ENCODE peak calls at places on chromosome 21, in six cellular contexts. Z, S, E, J, W and P are unnamed samples.
A peak's percentile ranks its signal among the peaks of the same experiment; 100 is the strongest.

GRCh38 chr21:42578761-42579415 is 65.2 kb downstream of the SLC37A1 start:
- DNase-seq in W (no peak), E (no peak), Z (no peak), S (no peak), J (no peak), P (no peak)

GRCh38 chr21:39385299-39386145 is 36.6 kb upstream of the HMGN1 start:
- DNase-seq in S (peak; percentile 77), E (no peak), W (peak; percentile 95), Z (no peak), J (no peak), P (peak; percentile 92)

GRCh38 chr21:17777321-17777720 is 41.8 kb downstream of the C21orf91 start:
- DNase-seq in Z (no peak), W (no peak), J (no peak), E (no peak), S (peak; percentile 21), P (no peak)

GRCh38 chr21:38740131-38740530 is 65.6 kb upstream of the ETS2 start:
- DNase-seq in J (no peak), W (no peak), Z (no peak), E (no peak), S (no peak), P (no peak)

GRCh38 chr21:42032968-42033367 is 22.8 kb upstream of the ZBTB21 start:
- DNase-seq in S (no peak), W (no peak), J (no peak), Z (no peak), E (no peak), P (no peak)

GRCh38 chr21:32562915-32563314 is 22.4 kb downstream of the TCP10L start:
- DNase-seq in Z (no peak), S (peak; percentile 10), J (no peak), W (no peak), E (no peak), P (no peak)

GRCh38 chr21:25908495-25908894 is 173.7 kb downstream of the GABPA start:
- DNase-seq in J (no peak), W (no peak), E (no peak), S (no peak), Z (no peak), P (no peak)

GRCh38 chr21:17159697-17160096 is 353.1 kb upstream of the CXADR start:
- DNase-seq in J (no peak), S (no peak), W (no peak), E (no peak), Z (no peak), P (no peak)

GRCh38 chr21:29175408-29176147 is 45.1 kb downstream of the MAP3K7CL start:
- DNase-seq in J (no peak), Z (no peak), W (peak; percentile 77), E (no peak), S (peak; percentile 98), P (no peak)

GRCh38 chr21:39087976-39088370 is 95.3 kb downstream of the PSMG1 start:
- DNase-seq in S (no peak), Z (no peak), E (no peak), W (no peak), J (no peak), P (no peak)

GRCh38 chr21:46585191-46585953 is 19.5 kb downstream of the S100B start:
- DNase-seq in S (no peak), E (no peak), W (no peak), Z (no peak), J (no peak), P (no peak)

GRCh38 chr21:23534833-23535232 is 2072.4 kb downstream of the MRPL39 start:
- DNase-seq in E (no peak), S (no peak), J (no peak), Z (no peak), W (no peak), P (no peak)

GRCh38 chr21:15774590-15774989 is 44.8 kb downstream of the USP25 start:
- DNase-seq in J (no peak), Z (no peak), W (no peak), E (no peak), S (no peak), P (no peak)

GRCh38 chr21:30354308-30355005 is 6.1 kb upstream of the KRTAP23-1 start:
- DNase-seq in J (no peak), S (no peak), W (no peak), E (no peak), Z (no peak), P (no peak)

GRCh38 chr21:18725653-18726052 is 322.1 kb upstream of the TMPRSS15 start:
- DNase-seq in Z (no peak), E (peak; percentile 66), J (peak; percentile 9), S (no peak), W (no peak), P (no peak)

GRCh38 chr21:21175798-21176334 is 177.7 kb downstream of the NCAM2 start:
- DNase-seq in J (no peak), S (no peak), W (no peak), E (no peak), Z (no peak), P (no peak)

GRCh38 chr21:38346286-38346685 is 89.5 kb downstream of the KCNJ15 start:
- DNase-seq in E (no peak), W (no peak), Z (no peak), S (no peak), J (no peak), P (no peak)

GRCh38 chr21:29610960-29611359 is 312.2 kb downstream of the BACH1 start:
- DNase-seq in E (no peak), W (no peak), J (no peak), S (no peak), Z (no peak), P (no peak)

GRCh38 chr21:27171704-27172103 is 204.8 kb upstream of the ADAMTS5 start:
- DNase-seq in S (no peak), E (no peak), J (no peak), W (no peak), Z (no peak), P (no peak)

GRCh38 chr21:32377506-32377905 is 15.3 kb downstream of the URB1 start:
- DNase-seq in S (no peak), J (no peak), E (no peak), W (no peak), Z (no peak), P (no peak)

GRCh38 chr21:43803558-43804300 is 14.4 kb downstream of the RRP1 start:
- DNase-seq in E (no peak), S (no peak), J (no peak), Z (no peak), W (no peak), P (no peak)

GRCh38 chr21:43806017-43806710 is 16.8 kb downstream of the RRP1 start:
- DNase-seq in W (no peak), Z (no peak), E (no peak), J (no peak), S (no peak), P (no peak)

GRCh38 chr21:43802713-43803313 is 13.4 kb downstream of the RRP1 start:
- DNase-seq in W (no peak), E (no peak), S (no peak), Z (no peak), J (no peak), P (no peak)

GRCh38 chr21:43808367-43808766 is 19.0 kb downstream of the RRP1 start:
- DNase-seq in Z (no peak), J (no peak), E (no peak), W (no peak), S (no peak), P (no peak)

GRCh38 chr21:43805275-43805800 is 16.0 kb downstream of the RRP1 start:
- DNase-seq in E (no peak), Z (no peak), W (no peak), S (no peak), J (no peak), P (no peak)
- TF ChIP-seq JUN in E (no peak), Z (no peak), W (no peak), S (no peak), J (no peak), P (no peak)

GRCh38 chr21:19913995-19914394 is 1084.2 kb upstream of the NCAM2 start:
- DNase-seq in W (no peak), J (no peak), E (no peak), Z (no peak), S (no peak), P (no peak)
- TF ChIP-seq JUN in W (no peak), J (no peak), E (no peak), Z (no peak), S (no peak), P (no peak)

DNA sequence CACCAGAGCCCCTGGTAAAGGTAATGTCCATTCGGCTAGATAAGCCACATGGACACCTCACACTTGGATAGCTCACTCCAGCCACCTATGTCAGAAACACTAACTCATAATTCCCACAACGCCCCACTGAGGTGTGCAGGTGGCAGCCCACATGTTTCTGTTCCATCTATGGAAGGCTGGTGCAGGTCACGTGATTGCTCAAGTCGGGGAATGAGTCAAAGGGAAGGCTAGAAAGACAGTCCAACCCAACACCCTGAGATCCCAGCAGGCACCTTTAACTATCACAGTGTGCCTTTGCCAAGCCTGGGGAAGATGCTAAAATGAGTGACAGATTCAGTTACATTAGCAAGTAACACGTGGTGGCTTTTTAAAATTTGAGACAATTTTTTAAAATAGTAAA is 45.3 kb upstream of the KCNE1 start:
- DNase-seq in J (no peak), Z (no peak), S (no peak), W (no peak), E (no peak), P (no peak)
- TF ChIP-seq JUN in J (no peak), Z (no peak), S (no peak), W (no peak), E (no peak), P (no peak)

GRCh38 chr21:44878053-44878982 is 4.8 kb upstream of the PTTG1IP start:
- DNase-seq in J (peak; percentile 72), S (peak; percentile 42), Z (no peak), E (no peak), W (peak; percentile 97), P (no peak)

GRCh38 chr21:44874240-44874496 is 678 bp upstream of the PTTG1IP start:
- DNase-seq in W (no peak), J (no peak), S (peak; percentile 62), Z (no peak), E (no peak), P (no peak)

GRCh38 chr21:44875341-44875740 is 1.9 kb upstream of the PTTG1IP start:
- DNase-seq in E (no peak), W (no peak), S (peak; percentile 71), Z (no peak), J (peak; percentile 51), P (peak; percentile 40)

GRCh38 chr21:44874497-44875331 is 1.2 kb upstream of the PTTG1IP start:
- DNase-seq in W (no peak), E (peak; percentile 42), S (peak; percentile 61), J (no peak), Z (peak; percentile 73), P (no peak)

GRCh38 chr21:44876849-44877575 is 3.5 kb upstream of the PTTG1IP start:
- DNase-seq in Z (no peak), W (no peak), E (no peak), J (no peak), S (no peak), P (no peak)
- TF ChIP-seq JUN in Z (no peak), W (no peak), E (no peak), J (no peak), S (no peak), P (no peak)